ENCODE peak calls at places on chromosomes 13 and 19, in five cellular contexts. One of them, this sample, is unnamed.

GRCh38 chr19:52211203-52211602 is 21.4 kb downstream of the PPP2R1A start:
- DNase-seq in heart right ventricle: no peak
- DNase-seq in progenitor cell of endocrine pancreas: no peak
- DNase-seq in dorsolateral prefrontal cortex: no peak
- DNase-seq in cardiac muscle cell: no peak
- DNase-seq in this sample: no peak

GRCh38 chr13:60047943-60048342 is 115.8 kb downstream of the DIAPH3 start:
- DNase-seq in heart right ventricle: no peak
- DNase-seq in progenitor cell of endocrine pancreas: no peak
- DNase-seq in dorsolateral prefrontal cortex: no peak
- DNase-seq in cardiac muscle cell: peak; percentile 10
- DNase-seq in this sample: no peak

GRCh38 chr13:77374339-77374738 is 47.4 kb upstream of the MYCBP2 start:
- DNase-seq in heart right ventricle: no peak
- DNase-seq in progenitor cell of endocrine pancreas: no peak
- DNase-seq in dorsolateral prefrontal cortex: no peak
- DNase-seq in cardiac muscle cell: no peak
- DNase-seq in this sample: no peak

GRCh38 chr19:32675720-32676185 is at the start of gene RGS9BP:
- DNase-seq in heart right ventricle: peak; percentile 85
- DNase-seq in progenitor cell of endocrine pancreas: peak; percentile 26
- DNase-seq in dorsolateral prefrontal cortex: peak; percentile 77
- DNase-seq in cardiac muscle cell: peak; percentile 77
- DNase-seq in this sample: peak; percentile 34

GRCh38 chr13:48403151-48403631 is 9.7 kb downstream of the LPAR6 start:
- DNase-seq in heart right ventricle: no peak
- DNase-seq in progenitor cell of endocrine pancreas: no peak
- DNase-seq in dorsolateral prefrontal cortex: no peak
- DNase-seq in cardiac muscle cell: peak; percentile 67
- DNase-seq in this sample: no peak

GRCh38 chr13:31301119-31301518 is 101.3 kb downstream of the B3GLCT start:
- DNase-seq in heart right ventricle: no peak
- DNase-seq in progenitor cell of endocrine pancreas: no peak
- DNase-seq in dorsolateral prefrontal cortex: no peak
- DNase-seq in cardiac muscle cell: no peak
- DNase-seq in this sample: no peak

GRCh38 chr19:31338069-31338767 is 11.0 kb downstream of the TSHZ3 start:
- DNase-seq in heart right ventricle: peak; percentile 68
- DNase-seq in progenitor cell of endocrine pancreas: peak; percentile 43
- DNase-seq in dorsolateral prefrontal cortex: no peak
- DNase-seq in cardiac muscle cell: peak; percentile 94
- DNase-seq in this sample: peak; percentile 48

GRCh38 chr19:4161415-4162077 is 8.1 kb downstream of the CREB3L3 start:
- DNase-seq in heart right ventricle: no peak
- DNase-seq in progenitor cell of endocrine pancreas: no peak
- DNase-seq in dorsolateral prefrontal cortex: no peak
- DNase-seq in cardiac muscle cell: no peak
- DNase-seq in this sample: no peak

GRCh38 chr19:6873708-6874431 is 13.5 kb upstream of the ADGRE1 start:
- DNase-seq in heart right ventricle: no peak
- DNase-seq in progenitor cell of endocrine pancreas: no peak
- DNase-seq in dorsolateral prefrontal cortex: no peak
- DNase-seq in cardiac muscle cell: no peak
- DNase-seq in this sample: no peak

GRCh38 chr19:40421468-40421778 is 4.4 kb downstream of the SERTAD1 start:
- DNase-seq in heart right ventricle: no peak
- DNase-seq in progenitor cell of endocrine pancreas: no peak
- DNase-seq in dorsolateral prefrontal cortex: no peak
- DNase-seq in cardiac muscle cell: no peak
- DNase-seq in this sample: no peak

DNA sequence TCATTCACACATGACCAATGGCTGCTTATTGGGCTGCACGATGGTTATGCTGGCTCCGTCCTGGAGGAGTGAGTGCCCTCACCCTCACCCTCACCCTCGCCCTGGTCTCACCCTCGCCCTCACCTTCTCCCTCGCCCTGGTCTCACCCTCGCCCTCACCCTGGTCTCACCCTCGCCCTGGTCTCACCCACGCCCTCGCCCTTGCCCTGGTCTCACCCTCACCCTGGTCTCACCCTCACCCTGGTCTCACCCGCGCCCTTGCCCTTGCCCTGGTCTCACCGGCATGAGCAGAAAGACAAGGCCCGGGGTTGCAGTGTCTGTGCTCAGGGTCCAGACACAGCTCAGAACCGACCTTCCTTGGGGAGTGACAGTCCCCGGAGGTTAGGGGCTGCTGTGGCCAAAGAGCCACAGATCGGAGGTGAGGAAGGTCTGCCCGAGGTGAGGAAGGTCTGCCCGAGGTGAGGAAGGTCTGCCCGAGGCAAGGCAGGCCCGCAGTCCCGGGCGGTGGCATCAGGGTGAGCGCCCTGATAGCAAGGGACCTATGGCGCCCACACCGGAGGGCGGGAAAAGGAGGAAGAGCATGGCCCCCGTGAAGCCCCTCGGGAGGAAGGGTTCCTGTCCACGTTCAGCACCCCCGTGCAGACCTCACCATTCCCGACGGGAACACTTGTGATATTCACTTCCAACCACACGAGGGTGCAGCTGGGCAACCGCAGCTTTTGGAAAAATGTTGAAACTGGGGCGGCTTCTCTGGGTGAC is 65.6 kb downstream of the MCF2L start:
- DNase-seq in heart right ventricle: peak; percentile 57
- DNase-seq in progenitor cell of endocrine pancreas: no peak
- DNase-seq in dorsolateral prefrontal cortex: no peak
- DNase-seq in cardiac muscle cell: peak; percentile 69
- DNase-seq in this sample: peak; percentile 53
- TF ChIP-seq CTCF in heart right ventricle: peak; percentile 74
- TF ChIP-seq CTCF in progenitor cell of endocrine pancreas: peak; percentile 60
- TF ChIP-seq CTCF in dorsolateral prefrontal cortex: peak; percentile 80
- TF ChIP-seq CTCF in cardiac muscle cell: peak; percentile 72
- TF ChIP-seq CTCF in this sample: peak; percentile 75

DNA sequence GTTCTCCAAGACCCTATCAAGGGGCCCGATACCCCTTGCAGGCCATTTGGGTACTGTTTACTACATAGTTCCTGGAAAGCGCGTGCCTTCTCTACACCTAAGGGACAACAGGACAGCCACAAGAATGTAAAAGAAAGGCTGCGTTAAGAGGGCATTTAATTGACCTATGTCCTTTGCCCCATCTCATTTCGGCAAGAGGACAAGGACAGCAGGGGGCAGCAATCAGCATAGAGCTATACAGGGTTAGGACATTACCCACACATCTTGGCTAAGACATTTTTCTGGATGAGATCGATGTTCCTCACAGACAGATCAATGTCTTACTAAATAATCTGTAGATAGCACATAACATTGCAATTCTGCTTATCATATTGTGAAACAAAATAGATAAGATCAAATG is 41.2 kb downstream of the FLT3 start:
- DNase-seq in heart right ventricle: peak; percentile 8
- DNase-seq in progenitor cell of endocrine pancreas: no peak
- DNase-seq in dorsolateral prefrontal cortex: no peak
- DNase-seq in cardiac muscle cell: peak; percentile 33
- DNase-seq in this sample: peak; percentile 9
- TF ChIP-seq CTCF in heart right ventricle: peak; percentile 46
- TF ChIP-seq CTCF in progenitor cell of endocrine pancreas: peak; percentile 47
- TF ChIP-seq CTCF in dorsolateral prefrontal cortex: peak; percentile 31
- TF ChIP-seq CTCF in cardiac muscle cell: peak; percentile 53
- TF ChIP-seq CTCF in this sample: peak; percentile 53

DNA sequence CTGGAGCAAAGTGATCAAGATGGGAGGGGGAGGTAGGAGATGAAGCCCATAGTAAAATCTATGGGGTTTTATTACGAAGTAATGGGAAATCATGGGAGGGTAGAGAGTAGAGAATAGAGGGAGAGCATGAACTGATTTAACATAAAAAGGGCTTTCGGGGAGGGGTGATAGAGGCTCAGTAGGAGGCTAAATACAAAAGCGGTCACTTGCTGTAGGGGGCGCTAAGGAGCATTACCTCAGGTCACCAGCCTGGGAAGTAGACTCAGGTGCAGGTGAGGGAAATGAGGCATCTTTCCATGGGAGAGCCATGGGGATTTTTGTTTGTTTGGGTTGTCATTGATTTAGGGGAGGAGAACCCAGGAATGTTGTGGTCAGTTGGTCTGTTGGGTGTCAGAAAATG is 14.1 kb downstream of the KRTDAP start:
- DNase-seq in heart right ventricle: no peak
- DNase-seq in progenitor cell of endocrine pancreas: no peak
- DNase-seq in dorsolateral prefrontal cortex: no peak
- DNase-seq in cardiac muscle cell: no peak
- DNase-seq in this sample: no peak
- TF ChIP-seq CTCF in heart right ventricle: no peak
- TF ChIP-seq CTCF in progenitor cell of endocrine pancreas: peak; percentile 25
- TF ChIP-seq CTCF in dorsolateral prefrontal cortex: no peak
- TF ChIP-seq CTCF in cardiac muscle cell: peak; percentile 10
- TF ChIP-seq CTCF in this sample: peak; percentile 25

DNA sequence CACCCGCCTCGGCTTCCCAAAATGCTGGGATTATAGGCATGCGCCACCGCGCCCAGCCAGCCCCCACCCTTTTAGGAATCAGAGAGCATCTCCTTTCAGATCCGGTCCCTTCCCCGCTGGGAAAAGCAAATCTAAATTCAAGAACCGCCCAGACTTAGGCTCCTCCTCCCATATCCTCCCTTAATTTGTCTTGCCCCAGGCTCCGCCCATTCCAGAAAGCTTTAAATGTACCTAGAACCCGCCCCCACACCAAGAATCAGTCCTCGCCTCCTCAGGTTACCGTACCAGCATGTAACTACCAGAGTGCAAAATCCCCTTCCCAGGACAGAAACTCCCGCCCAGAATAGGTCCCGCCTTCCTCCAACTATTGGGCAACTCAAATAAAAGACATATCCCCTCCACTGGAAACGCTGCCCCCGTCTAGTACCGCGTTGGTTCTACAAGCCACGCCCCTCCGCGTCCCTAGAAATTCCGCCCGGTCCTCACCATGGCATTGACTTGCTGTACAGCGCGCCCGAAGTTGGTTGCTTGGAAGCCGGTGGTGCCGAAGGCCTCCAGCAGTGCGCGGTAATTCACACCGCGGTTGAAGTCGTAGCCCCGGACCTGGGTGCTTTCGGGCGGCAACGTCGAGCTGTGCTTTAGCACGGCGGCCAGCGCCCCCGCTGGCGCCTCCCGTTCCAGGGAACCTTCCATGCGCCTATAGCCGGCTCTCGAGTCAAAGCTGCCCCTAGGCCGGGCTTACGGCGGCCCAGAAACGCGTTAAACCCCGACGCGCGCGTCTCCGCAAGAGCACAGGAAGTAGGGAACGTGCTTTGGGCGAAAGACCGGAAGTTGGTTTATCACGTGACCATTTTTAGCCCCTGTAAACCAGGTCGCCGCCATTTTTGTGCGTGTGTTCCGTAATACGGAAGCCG is at the start of gene DHPS:
- DNase-seq in heart right ventricle: peak; percentile 97
- DNase-seq in progenitor cell of endocrine pancreas: peak; percentile 70
- DNase-seq in dorsolateral prefrontal cortex: peak; percentile 89
- DNase-seq in cardiac muscle cell: peak; percentile 99
- DNase-seq in this sample: peak; percentile 77
- TF ChIP-seq CTCF in heart right ventricle: no peak
- TF ChIP-seq CTCF in progenitor cell of endocrine pancreas: peak; percentile 17
- TF ChIP-seq CTCF in dorsolateral prefrontal cortex: peak; percentile 38
- TF ChIP-seq CTCF in cardiac muscle cell: no peak
- TF ChIP-seq CTCF in this sample: peak; percentile 1

GRCh38 chr19:45404557-45405434 is at the start of gene PPP1R13L:
- DNase-seq in heart right ventricle: peak; percentile 89
- DNase-seq in progenitor cell of endocrine pancreas: peak; percentile 69
- DNase-seq in dorsolateral prefrontal cortex: no peak
- DNase-seq in cardiac muscle cell: peak; percentile 80
- DNase-seq in this sample: no peak

GRCh38 chr19:45401815-45402468 is 2.9 kb downstream of the PPP1R13L start:
- DNase-seq in heart right ventricle: no peak
- DNase-seq in progenitor cell of endocrine pancreas: no peak
- DNase-seq in dorsolateral prefrontal cortex: no peak
- DNase-seq in cardiac muscle cell: no peak
- DNase-seq in this sample: no peak

GRCh38 chr19:45403272-45403671 is 1.6 kb downstream of the PPP1R13L start:
- DNase-seq in heart right ventricle: no peak
- DNase-seq in progenitor cell of endocrine pancreas: no peak
- DNase-seq in dorsolateral prefrontal cortex: no peak
- DNase-seq in cardiac muscle cell: no peak
- DNase-seq in this sample: no peak

GRCh38 chr19:45403781-45404556 is 900 bp downstream of the PPP1R13L start:
- DNase-seq in heart right ventricle: peak; percentile 68
- DNase-seq in progenitor cell of endocrine pancreas: peak; percentile 56
- DNase-seq in dorsolateral prefrontal cortex: no peak
- DNase-seq in cardiac muscle cell: peak; percentile 35
- DNase-seq in this sample: peak; percentile 39

GRCh38 chr19:45402469-45403070 is 2.3 kb downstream of the PPP1R13L start:
- DNase-seq in heart right ventricle: no peak
- DNase-seq in progenitor cell of endocrine pancreas: peak; percentile 62
- DNase-seq in dorsolateral prefrontal cortex: no peak
- DNase-seq in cardiac muscle cell: peak; percentile 34
- DNase-seq in this sample: peak; percentile 59
- TF ChIP-seq CTCF in heart right ventricle: peak; percentile 61
- TF ChIP-seq CTCF in progenitor cell of endocrine pancreas: peak; percentile 83
- TF ChIP-seq CTCF in dorsolateral prefrontal cortex: no peak
- TF ChIP-seq CTCF in cardiac muscle cell: no peak
- TF ChIP-seq CTCF in this sample: peak; percentile 78

DNA sequence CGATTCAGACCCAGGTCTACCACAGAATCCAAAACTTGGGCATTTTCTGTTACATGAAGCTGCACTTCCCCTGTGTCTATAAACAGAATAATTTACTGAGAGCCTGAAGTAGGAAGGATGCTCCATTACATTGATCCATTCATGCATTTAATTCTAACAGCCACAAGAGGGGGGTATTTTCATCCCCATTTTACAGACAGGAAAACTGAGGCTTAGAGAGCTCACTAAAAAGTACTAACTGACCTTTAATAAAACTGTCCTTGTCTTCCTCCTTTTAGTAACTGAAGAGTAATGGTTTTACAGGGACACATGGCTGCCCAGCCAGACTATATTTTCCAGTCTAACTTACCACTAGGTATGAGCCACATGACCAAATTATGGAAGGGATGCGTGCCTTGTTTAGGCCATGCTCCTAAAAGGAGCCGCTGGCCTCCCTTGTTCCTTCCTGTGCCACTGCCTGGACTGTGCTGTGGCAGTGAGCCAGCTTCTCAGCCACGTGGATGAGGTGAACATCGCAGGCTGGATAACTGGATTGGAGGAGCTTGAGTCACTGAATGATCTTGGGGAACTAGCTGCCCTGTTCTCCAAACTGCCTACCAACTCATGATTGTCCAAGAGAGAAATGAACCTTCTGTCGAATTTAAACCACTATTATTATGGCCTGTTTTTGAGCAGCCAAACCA is 108.3 kb downstream of the DOCK9 start:
- DNase-seq in heart right ventricle: peak; percentile 41
- DNase-seq in progenitor cell of endocrine pancreas: no peak
- DNase-seq in dorsolateral prefrontal cortex: no peak
- DNase-seq in cardiac muscle cell: peak; percentile 27
- DNase-seq in this sample: no peak
- TF ChIP-seq CTCF in heart right ventricle: no peak
- TF ChIP-seq CTCF in progenitor cell of endocrine pancreas: peak; percentile 32
- TF ChIP-seq CTCF in dorsolateral prefrontal cortex: no peak
- TF ChIP-seq CTCF in cardiac muscle cell: no peak
- TF ChIP-seq CTCF in this sample: peak; percentile 49

GRCh38 chr13:91576590-91576989 is 178.2 kb downstream of the GPC5 start:
- DNase-seq in heart right ventricle: no peak
- DNase-seq in progenitor cell of endocrine pancreas: no peak
- DNase-seq in dorsolateral prefrontal cortex: no peak
- DNase-seq in cardiac muscle cell: no peak
- DNase-seq in this sample: peak; percentile 4
- TF ChIP-seq CTCF in heart right ventricle: no peak
- TF ChIP-seq CTCF in progenitor cell of endocrine pancreas: peak; percentile 60
- TF ChIP-seq CTCF in dorsolateral prefrontal cortex: no peak
- TF ChIP-seq CTCF in cardiac muscle cell: no peak
- TF ChIP-seq CTCF in this sample: peak; percentile 58